ENCODE peak calls at places on chromosomes 3 and 15, in four cellular contexts. One of them, this sample, is unnamed.

GRCh38 chr15:34318277-34319079 is 19.1 kb downstream of the SLC12A6 start:
- DNase-seq in H1: peak; percentile 51
- DNase-seq in H9: peak; percentile 61
- DNase-seq in IMR-90: peak; percentile 68
- DNase-seq in this sample: peak; percentile 78

GRCh38 chr3:157119369-157119951 is 40.5 kb downstream of the CCNL1 start:
- DNase-seq in IMR-90: no peak
- DNase-seq in H9: no peak
- DNase-seq in H1: no peak
- DNase-seq in this sample: peak; percentile 21

GRCh38 chr3:26622634-26623408 is at the start of gene LRRC3B:
- DNase-seq in H9: peak; percentile 80
- DNase-seq in H1: peak; percentile 78
- DNase-seq in IMR-90: no peak
- DNase-seq in this sample: peak; percentile 81

GRCh38 chr15:91065505-91065904 is 34.6 kb upstream of the SV2B start:
- DNase-seq in H1: no peak
- DNase-seq in IMR-90: no peak
- DNase-seq in H9: no peak
- DNase-seq in this sample: no peak

GRCh38 chr3:23819599-23820360 is 14.0 kb downstream of the UBE2E1 start:
- DNase-seq in H1: no peak
- DNase-seq in H9: no peak
- DNase-seq in IMR-90: no peak
- DNase-seq in this sample: no peak

GRCh38 chr15:77527164-77527778 is 105.4 kb downstream of the LINGO1 start:
- DNase-seq in H1: no peak
- DNase-seq in H9: peak; percentile 76
- DNase-seq in IMR-90: peak; percentile 79
- DNase-seq in this sample: peak; percentile 92

GRCh38 chr3:52193059-52193458 is 4.9 kb upstream of the ALAS1 start:
- DNase-seq in H1: no peak
- DNase-seq in H9: no peak
- DNase-seq in IMR-90: peak; percentile 44
- DNase-seq in this sample: no peak

GRCh38 chr3:179832333-179832854 is 179.6 kb downstream of the USP13 start:
- DNase-seq in H1: no peak
- DNase-seq in H9: no peak
- DNase-seq in IMR-90: no peak
- DNase-seq in this sample: no peak

GRCh38 chr3:61381745-61382392 is 130.6 kb upstream of the FHIT start:
- DNase-seq in IMR-90: peak; percentile 7
- DNase-seq in H1: no peak
- DNase-seq in H9: no peak
- DNase-seq in this sample: peak; percentile 60

GRCh38 chr3:124363451-124363850 is 366.8 kb upstream of the UMPS start:
- DNase-seq in H1: no peak
- DNase-seq in IMR-90: peak; percentile 91
- DNase-seq in H9: no peak
- DNase-seq in this sample: no peak

GRCh38 chr3:9947025-9947995 is 4.9 kb downstream of the PRRT3 start:
- DNase-seq in H9: peak; percentile 84
- DNase-seq in H1: peak; percentile 86
- DNase-seq in IMR-90: peak; percentile 33
- DNase-seq in this sample: peak; percentile 88

GRCh38 chr3:150074697-150075416 is 104.2 kb upstream of the PFN2 start:
- DNase-seq in H1: no peak
- DNase-seq in IMR-90: no peak
- DNase-seq in H9: no peak
- DNase-seq in this sample: no peak

GRCh38 chr3:132448211-132448961 is 31.1 kb downstream of the DNAJC13 start:
- DNase-seq in H9: no peak
- DNase-seq in H1: no peak
- DNase-seq in IMR-90: peak; percentile 69
- DNase-seq in this sample: no peak

GRCh38 chr15:101264011-101264410 is 12.2 kb upstream of the CHSY1 start:
- DNase-seq in H9: no peak
- DNase-seq in H1: peak; percentile 31
- DNase-seq in IMR-90: peak; percentile 46
- DNase-seq in this sample: no peak

DNA sequence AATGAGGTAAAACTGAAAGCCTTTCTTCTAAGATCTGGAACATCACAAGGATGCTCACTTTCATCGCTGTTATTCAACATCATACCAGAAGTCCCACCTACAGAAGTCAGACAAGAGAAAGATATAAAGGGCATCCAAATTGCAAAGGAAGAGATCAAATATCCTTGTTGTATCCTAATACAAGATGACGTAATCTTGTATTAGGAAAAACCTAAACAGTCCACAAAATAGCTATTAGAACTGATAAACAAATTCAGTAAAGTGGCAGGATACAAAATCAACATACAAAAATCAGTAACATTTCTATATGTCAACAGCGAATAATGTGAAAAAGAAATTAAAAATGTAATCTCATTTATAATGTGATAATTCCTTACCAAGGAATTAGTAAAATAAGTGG is 195.1 kb upstream of the CBLB start:
- DNase-seq in H1: no peak
- DNase-seq in H9: no peak
- DNase-seq in IMR-90: no peak
- DNase-seq in this sample: no peak
- H4K5ac ChIP-seq in H1: no peak overlapping the region
- H4K5ac ChIP-seq in H9: no peak overlapping the region
- H4K5ac ChIP-seq in IMR-90: no peak overlapping the region
- H4K5ac ChIP-seq in this sample: no peak overlapping the region

GRCh38 chr3:66997560-66998074 is 490 bp upstream of the KBTBD8 start:
- DNase-seq in H9: no peak
- DNase-seq in IMR-90: peak; percentile 76
- DNase-seq in H1: no peak
- DNase-seq in this sample: peak; percentile 26
- H4K5ac ChIP-seq in H9: no peak overlapping the region
- H4K5ac ChIP-seq in IMR-90: no peak overlapping the region
- H4K5ac ChIP-seq in H1: no peak overlapping the region
- H4K5ac ChIP-seq in this sample: no peak overlapping the region

GRCh38 chr3:160154033-160154432 is 71.2 kb upstream of the C3orf80 start:
- DNase-seq in H9: no peak
- DNase-seq in IMR-90: peak; percentile 59
- DNase-seq in H1: no peak
- DNase-seq in this sample: no peak
- H4K5ac ChIP-seq in H9: no peak overlapping the region
- H4K5ac ChIP-seq in IMR-90: no peak overlapping the region
- H4K5ac ChIP-seq in H1: no peak overlapping the region
- H4K5ac ChIP-seq in this sample: no peak overlapping the region

DNA sequence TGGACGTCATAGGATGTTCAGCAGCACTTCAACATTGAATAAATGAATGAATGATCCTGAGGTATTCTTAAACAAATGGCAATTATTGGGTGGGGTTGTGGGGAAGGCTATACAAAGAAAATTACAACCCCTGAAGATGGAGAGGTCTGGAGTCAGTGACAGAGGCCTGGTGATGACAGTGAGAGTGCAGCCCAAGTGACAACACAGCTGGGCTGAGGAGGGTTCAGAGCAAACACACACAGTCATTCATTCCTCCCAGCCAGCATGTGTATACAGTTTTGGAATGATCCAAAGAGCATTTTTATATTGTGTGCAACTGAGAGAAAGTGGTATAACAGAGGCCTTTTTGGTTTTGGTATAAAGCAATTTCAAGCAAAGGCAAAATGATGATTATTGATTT is 148.1 kb downstream of the ANO10 start:
- DNase-seq in H9: no peak
- DNase-seq in IMR-90: no peak
- DNase-seq in H1: no peak
- DNase-seq in this sample: no peak
- H4K5ac ChIP-seq in H9: no peak overlapping the region
- H4K5ac ChIP-seq in IMR-90: no peak overlapping the region
- H4K5ac ChIP-seq in H1: no peak overlapping the region
- H4K5ac ChIP-seq in this sample: no peak overlapping the region

DNA sequence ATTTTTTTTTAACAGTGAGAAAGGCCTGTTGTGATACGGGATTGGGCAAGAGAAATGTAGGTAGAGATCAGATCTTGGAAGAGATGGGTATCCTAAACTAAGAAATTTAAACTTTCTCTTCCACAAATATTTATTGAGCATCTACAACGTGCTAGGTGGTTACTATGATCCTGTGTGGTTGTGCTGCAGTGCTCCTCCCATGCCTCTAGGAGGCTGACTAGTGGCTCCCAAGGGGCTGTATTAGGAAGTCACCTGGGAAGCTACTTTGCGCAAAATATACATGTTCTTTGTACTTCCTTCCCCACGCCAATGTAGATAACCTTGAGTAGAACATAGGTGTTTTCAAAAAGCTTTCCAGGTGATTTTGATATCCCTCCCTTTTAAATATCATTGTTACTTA is 27.2 kb downstream of the USP3 start:
- DNase-seq in H1: no peak
- DNase-seq in IMR-90: no peak
- DNase-seq in H9: no peak
- DNase-seq in this sample: peak; percentile 42
- H4K5ac ChIP-seq in H1: no peak overlapping the region
- H4K5ac ChIP-seq in IMR-90: no peak overlapping the region
- H4K5ac ChIP-seq in H9: no peak overlapping the region
- H4K5ac ChIP-seq in this sample: no peak overlapping the region

GRCh38 chr15:39631357-39631756 is 50.5 kb downstream of the THBS1 start:
- DNase-seq in IMR-90: peak; percentile 45
- DNase-seq in H1: no peak
- DNase-seq in H9: no peak
- DNase-seq in this sample: peak; percentile 10
- H4K5ac ChIP-seq in IMR-90: no peak overlapping the region
- H4K5ac ChIP-seq in H1: no peak overlapping the region
- H4K5ac ChIP-seq in H9: no peak overlapping the region
- H4K5ac ChIP-seq in this sample: no peak overlapping the region

DNA sequence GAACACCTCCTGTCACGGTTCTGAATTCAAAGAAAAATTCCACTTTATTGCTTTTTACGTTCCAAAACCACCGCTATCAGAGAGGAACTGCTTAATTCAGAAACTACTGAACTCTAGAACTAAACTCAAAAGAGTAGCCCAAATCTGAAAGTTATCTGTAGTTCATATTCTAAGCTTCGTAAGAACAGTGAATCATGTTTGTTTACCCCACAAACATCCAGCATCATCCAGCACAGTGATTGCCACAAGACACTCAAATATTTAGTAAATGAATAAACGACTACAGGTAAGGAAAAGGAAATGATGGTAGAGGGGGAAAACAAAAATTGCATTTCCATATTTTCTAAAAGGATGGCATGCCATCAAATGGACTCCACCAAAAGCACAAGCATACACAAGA is 32.3 kb downstream of the VPS13C start:
- DNase-seq in H1: no peak
- DNase-seq in H9: no peak
- DNase-seq in IMR-90: no peak
- DNase-seq in this sample: no peak
- H4K5ac ChIP-seq in H1: no peak overlapping the region
- H4K5ac ChIP-seq in H9: no peak overlapping the region
- H4K5ac ChIP-seq in IMR-90: no peak overlapping the region
- H4K5ac ChIP-seq in this sample: no peak overlapping the region